ENCODE peak calls at places on chromosomes 13 and 19, in ten cellular contexts. S, P, I, K, W, Z, T, F, J and M are unnamed samples.
A peak's percentile ranks its signal among the peaks of the same experiment; 100 is the strongest.

GRCh38 chr13:94658926-94659649 is 53.3 kb downstream of the SOX21 start:
- DNase-seq in S (no peak), P (no peak), I (no peak), K (no peak), W (peak; percentile 25), Z (no peak), T (no peak), F (no peak), J (no peak), M (no peak)

GRCh38 chr19:307793-308420 is 16.7 kb upstream of the PLPP2 start:
- DNase-seq in S (no peak), P (no peak), I (no peak), K (no peak), W (no peak), Z (no peak), T (no peak), F (no peak), J (no peak), M (no peak)

GRCh38 chr19:55670280-55671053 is 4.6 kb upstream of the EPN1 start:
- DNase-seq in S (peak; percentile 61), P (no peak), I (no peak), K (no peak), W (no peak), Z (peak; percentile 75), T (no peak), F (no peak), J (no peak), M (peak; percentile 92)

GRCh38 chr13:108957369-108958012 is 328.1 kb downstream of the MYO16 start:
- DNase-seq in S (no peak), P (peak; percentile 91), I (no peak), K (no peak), W (no peak), Z (no peak), T (peak; percentile 64), F (no peak), J (no peak), M (no peak)

GRCh38 chr19:48419158-48419920 is 25.9 kb downstream of the GRIN2D start:
- DNase-seq in S (no peak), P (peak; percentile 36), I (no peak), K (peak; percentile 43), W (peak; percentile 60), Z (peak; percentile 90), T (no peak), F (peak; percentile 49), J (peak; percentile 61), M (no peak)

GRCh38 chr13:29621401-29621800 is 25.9 kb upstream of the SLC7A1 start:
- DNase-seq in S (no peak), P (peak; percentile 79), I (no peak), K (no peak), W (no peak), Z (no peak), T (no peak), F (no peak), J (no peak), M (no peak)

GRCh38 chr13:64810701-64811258 is 2419.4 kb downstream of the PCDH9 start:
- DNase-seq in S (no peak), P (peak; percentile 63), I (no peak), K (no peak), W (no peak), Z (no peak), T (no peak), F (no peak), J (no peak), M (no peak)

GRCh38 chr19:40134866-40135265 is 44.1 kb upstream of the ZNF780A start:
- DNase-seq in S (no peak), P (no peak), I (no peak), K (no peak), W (no peak), Z (no peak), T (no peak), F (no peak), J (no peak), M (no peak)

GRCh38 chr13:97849305-97849704 is 104.2 kb upstream of the IPO5 start:
- DNase-seq in S (no peak), P (peak; percentile 62), I (no peak), K (no peak), W (peak; percentile 44), Z (peak; percentile 62), T (no peak), F (no peak), J (no peak), M (no peak)

GRCh38 chr13:48790199-48790598 is 136.5 kb downstream of the CYSLTR2 start:
- DNase-seq in S (no peak), P (no peak), I (no peak), K (no peak), W (no peak), Z (no peak), T (no peak), F (no peak), J (no peak), M (no peak)

GRCh38 chr13:36358352-36358751 is 12.2 kb upstream of the SPART start:
- DNase-seq in S (no peak), P (no peak), I (no peak), K (no peak), W (no peak), Z (no peak), T (no peak), F (no peak), J (no peak), M (no peak)

GRCh38 chr19:10863107-10863700 is 8.1 kb upstream of the CARM1 start:
- DNase-seq in S (no peak), P (peak; percentile 64), I (no peak), K (no peak), W (no peak), Z (peak; percentile 64), T (no peak), F (peak; percentile 65), J (no peak), M (no peak)

GRCh38 chr13:44876782-44877324 is 112.4 kb downstream of the NUFIP1 start:
- DNase-seq in S (no peak), P (peak; percentile 23), I (no peak), K (no peak), W (peak; percentile 24), Z (peak; percentile 96), T (no peak), F (no peak), J (no peak), M (no peak)

GRCh38 chr13:53142301-53142700 is 113.7 kb downstream of the OLFM4 start:
- DNase-seq in S (no peak), P (peak; percentile 6), I (no peak), K (no peak), W (no peak), Z (no peak), T (no peak), F (no peak), J (no peak), M (no peak)

GRCh38 chr19:4991538-4991937 is 22.6 kb downstream of the KDM4B start:
- DNase-seq in S (no peak), P (no peak), I (no peak), K (no peak), W (no peak), Z (no peak), T (no peak), F (no peak), J (no peak), M (no peak)

GRCh38 chr19:7115721-7116120 is 46.2 kb downstream of the ZNF557 start:
- DNase-seq in S (no peak), P (no peak), I (no peak), K (no peak), W (no peak), Z (no peak), T (no peak), F (no peak), J (no peak), M (no peak)

DNA sequence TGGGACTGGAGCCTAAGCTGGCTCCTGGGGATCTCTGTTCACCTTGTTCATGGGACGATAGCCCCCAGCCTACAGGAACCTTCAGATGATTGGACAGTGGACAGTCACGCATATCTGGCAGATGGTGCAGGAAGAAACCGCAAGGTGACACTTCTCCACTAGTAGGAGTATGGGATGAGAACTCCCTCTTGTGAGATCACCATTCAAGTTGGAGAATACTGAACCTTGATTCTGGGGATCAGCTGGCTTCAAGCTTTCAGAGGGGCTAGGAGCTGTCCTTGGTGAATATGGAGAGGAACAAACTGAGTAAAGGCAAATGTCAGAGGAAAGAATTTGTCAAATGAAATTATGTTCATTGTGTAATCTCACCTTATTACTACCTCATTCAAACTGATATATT is 204.5 kb downstream of the PDS5B start:
- DNase-seq in S (no peak), P (no peak), I (no peak), K (no peak), W (peak; percentile 15), Z (peak; percentile 58), T (no peak), F (no peak), J (no peak), M (no peak)
- TF ChIP-seq CTCF in S (no peak), P (no peak), I (no peak), K (no peak), W (peak; percentile 27), Z (peak; percentile 56), T (no peak), F (no peak), J (no peak), M (no peak)

DNA sequence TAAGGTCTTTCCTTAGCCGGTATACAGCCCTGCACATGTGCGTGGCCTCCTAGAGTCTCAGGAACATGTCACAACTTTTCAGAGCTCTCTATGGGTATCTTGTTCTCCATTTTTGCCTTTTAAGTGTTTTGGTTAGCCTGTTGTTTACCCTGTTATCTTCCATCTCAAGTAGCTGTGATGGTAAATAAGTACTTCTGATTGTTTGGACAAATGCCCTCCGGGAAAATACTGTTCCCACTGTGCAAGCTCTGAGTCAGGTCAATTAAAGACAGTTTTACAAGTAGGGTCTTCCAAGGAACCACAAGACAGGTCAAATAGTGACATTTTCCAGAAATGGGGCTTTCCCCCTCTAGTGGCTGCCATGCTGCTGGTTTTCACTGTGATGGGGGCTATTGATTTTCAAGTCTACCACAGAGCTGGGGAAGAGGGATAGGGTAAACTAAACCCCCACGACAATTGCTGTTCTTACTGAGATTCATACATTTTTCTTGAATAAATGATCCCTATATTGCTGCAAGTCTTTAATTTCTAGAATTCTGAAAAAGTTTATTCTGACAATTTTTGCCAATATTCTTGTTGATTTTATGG is 109.5 kb downstream of the TM9SF2 start:
- DNase-seq in S (no peak), P (no peak), I (no peak), K (no peak), W (no peak), Z (no peak), T (no peak), F (no peak), J (no peak), M (no peak)
- TF ChIP-seq CTCF in S (no peak), P (peak; percentile 7), I (no peak), K (no peak), W (peak; percentile 44), Z (peak; percentile 68), T (peak; percentile 11), F (no peak), J (no peak), M (no peak)

GRCh38 chr19:3783660-3784584 is 2.3 kb downstream of the MATK start:
- DNase-seq in S (no peak), P (no peak), I (no peak), K (no peak), W (peak; percentile 79), Z (peak; percentile 86), T (no peak), F (no peak), J (no peak), M (no peak)
- TF ChIP-seq CTCF in S (peak; percentile 11), P (peak; percentile 27), I (no peak), K (peak; percentile 49), W (peak; percentile 88), Z (peak; percentile 70), T (peak; percentile 24), F (no peak), J (peak; percentile 28), M (peak; percentile 19)

DNA sequence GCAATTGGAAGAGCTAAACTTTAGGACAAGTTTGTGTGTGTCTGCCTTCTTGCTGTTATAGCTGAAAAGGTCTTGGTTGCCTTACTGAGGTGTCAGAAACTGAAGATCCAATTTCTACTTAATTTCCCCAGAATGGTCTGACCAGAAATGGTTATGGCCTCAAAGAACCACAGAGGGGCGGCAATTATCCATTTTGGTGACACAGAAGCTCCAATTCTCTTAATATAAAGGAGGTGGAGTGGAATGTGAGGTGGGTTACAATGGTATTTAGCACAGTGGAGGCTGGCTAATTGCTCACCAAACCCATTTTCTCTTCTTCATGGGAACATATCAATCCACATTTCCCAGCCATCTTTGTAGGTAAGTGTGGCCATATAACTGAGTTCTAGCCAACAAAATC is 1157.2 kb downstream of the OLFM4 start:
- DNase-seq in S (no peak), P (no peak), I (no peak), K (no peak), W (peak; percentile 6), Z (peak; percentile 80), T (no peak), F (no peak), J (no peak), M (no peak)
- TF ChIP-seq CTCF in S (no peak), P (no peak), I (no peak), K (no peak), W (no peak), Z (peak; percentile 82), T (no peak), F (no peak), J (no peak), M (no peak)